ENCODE peak calls at places on chromosomes 16 and 17, in ten cellular contexts. I is stimulated activated CD4-positive, alpha-beta T cell treated with anti-CD3 and anti-CD28 coated beads, Interleukin-1b, Interleukin-23, amount 100 ng/mL, for 1 hour; W is activated effector memory CD4-positive, alpha-beta T cell treated with anti-CD3 and anti-CD28 coated beads, Interleukin-2, amount 50 U/mL, for 16 hours; S is SHP77; C is cardiac fibroblast; G is Caki2; M is aorta; P is heart left ventricle; N is fibroblast of villous mesenchyme; L is upper lobe of right lung. K is an unnamed sample.

GRCh38 chr16:11170696-11171447 is 85.1 kb downstream of the SOCS1 start:
- DNase-seq in G (no peak), L (no peak), S (no peak), W (peak), N (no peak), M (no peak), P (no peak), C (no peak), I (no peak), K (no peak)

GRCh38 chr17:28078443-28079229 is 36.2 kb downstream of the NLK start:
- DNase-seq in S (no peak), C (peak), M (no peak), L (no peak), W (no peak), G (no peak), N (peak), P (no peak), I (no peak), K (no peak)

GRCh38 chr16:10831899-10832886 is 13.6 kb upstream of the TVP23A start:
- DNase-seq in W (no peak), S (no peak), L (peak), N (no peak), M (peak), I (no peak), P (no peak), G (no peak), C (no peak), K (no peak)

GRCh38 chr16:8931864-8932263 is 31.8 kb downstream of the USP7 start:
- DNase-seq in P (no peak), G (peak), N (peak), S (no peak), M (peak), C (peak), W (peak), I (no peak), L (no peak), K (no peak)

GRCh38 chr17:29929544-29930398 is at the start of gene SSH2:
- DNase-seq in C (peak), W (peak), G (peak), P (peak), I (peak), M (peak), S (peak), N (peak), L (peak), K (peak)

GRCh38 chr16:11563493-11564040 is 23.2 kb downstream of the LITAF start:
- DNase-seq in M (peak), C (no peak), W (peak), I (no peak), P (no peak), G (no peak), L (no peak), N (no peak), S (no peak), K (no peak)

GRCh38 chr17:78951967-78952551 is 26.9 kb upstream of the TIMP2 start:
- DNase-seq in G (no peak), W (no peak), M (no peak), S (no peak), I (no peak), L (no peak), P (no peak), N (peak), C (peak), K (no peak)

GRCh38 chr17:40903129-40903847 is 18.2 kb upstream of the KRT20 start:
- DNase-seq in M (no peak), I (no peak), G (peak), S (peak), P (no peak), W (no peak), C (peak), N (peak), L (no peak), K (no peak)

GRCh38 chr17:74467221-74467951 is 952 bp downstream of the CD300A start:
- DNase-seq in P (peak), N (no peak), C (no peak), W (no peak), L (no peak), S (no peak), M (no peak), G (no peak), I (no peak), K (no peak)

GRCh38 chr16:23505180-23505665 is 5.1 kb downstream of the GGA2 start:
- DNase-seq in P (no peak), W (no peak), N (no peak), C (no peak), G (no peak), S (no peak), I (no peak), L (no peak), M (no peak), K (no peak)

GRCh38 chr17:48576479-48577309 is 1.5 kb downstream of the HOXB4 start:
- DNase-seq in G (no peak), N (peak), P (no peak), I (no peak), C (no peak), M (peak), S (no peak), W (no peak), L (no peak), K (no peak)

GRCh38 chr17:31674305-31674704 is 184.7 kb downstream of the COPRS start:
- DNase-seq in L (no peak), P (no peak), N (peak), I (no peak), S (no peak), G (no peak), M (no peak), W (no peak), C (peak), K (no peak)

GRCh38 chr17:8658800-8659199 is 28.3 kb upstream of the MYH10 start:
- DNase-seq in M (no peak), I (no peak), L (no peak), C (no peak), N (no peak), P (no peak), W (no peak), S (no peak), G (no peak), K (no peak)

GRCh38 chr17:21288581-21289017 is 4.1 kb downstream of the MAP2K3 start:
- DNase-seq in I (no peak), C (no peak), G (no peak), N (no peak), W (peak), P (no peak), S (no peak), L (no peak), M (no peak), K (no peak)

GRCh38 chr17:81509048-81509686 is 3.4 kb downstream of the ACTG1 start:
- DNase-seq in C (no peak), N (no peak), W (no peak), P (no peak), S (no peak), M (no peak), L (no peak), I (no peak), G (peak), K (no peak)

GRCh38 chr17:71427801-71428200 is 693.0 kb upstream of the SOX9 start:
- DNase-seq in M (no peak), I (no peak), G (no peak), P (no peak), N (no peak), W (no peak), S (no peak), L (no peak), C (no peak), K (no peak)

GRCh38 chr17:79053251-79053925 is 21.2 kb upstream of the ENGASE start:
- DNase-seq in L (peak), M (peak), I (no peak), N (peak), G (no peak), C (peak), P (no peak), S (no peak), W (peak), K (no peak)

GRCh38 chr16:57469917-57470470 is 7.5 kb downstream of the POLR2C start:
- DNase-seq in I (no peak), M (peak), G (no peak), C (no peak), P (no peak), N (no peak), S (no peak), L (no peak), W (no peak), K (peak)

GRCh38 chr16:54932737-54933254 is 2.1 kb downstream of the IRX5 start:
- DNase-seq in P (no peak), G (peak), I (no peak), S (no peak), L (peak), C (no peak), W (peak), N (no peak), M (no peak), K (no peak)

GRCh38 chr17:28747046-28747691 is 3.4 kb downstream of the TRAF4 start:
- DNase-seq in N (no peak), M (peak), P (no peak), C (no peak), S (peak), W (no peak), I (no peak), L (peak), G (no peak), K (peak)

GRCh38 chr16:24291932-24292331 is 35.8 kb downstream of the CACNG3 start:
- DNase-seq in G (no peak), N (no peak), I (no peak), W (no peak), L (no peak), P (no peak), C (no peak), S (no peak), M (no peak), K (no peak)

GRCh38 chr17:76547183-76547641 is 7.4 kb downstream of the PRCD start:
- DNase-seq in G (peak), M (no peak), L (no peak), W (peak), I (peak), C (peak), S (peak), P (no peak), N (peak), K (no peak)

GRCh38 chr17:78724544-78724943 is 57.5 kb downstream of the CYTH1 start:
- DNase-seq in G (no peak), I (no peak), L (no peak), S (no peak), W (no peak), N (no peak), P (no peak), M (no peak), C (no peak), K (peak)

GRCh38 chr17:66089764-66090163 is 102.2 kb downstream of the CEP112 start:
- DNase-seq in W (no peak), M (no peak), G (no peak), S (no peak), C (no peak), N (no peak), P (no peak), L (no peak), I (no peak), K (no peak)

GRCh38 chr17:12047977-12048376 is 27.3 kb downstream of the MAP2K4 start:
- DNase-seq in I (no peak), L (no peak), C (peak), N (no peak), G (no peak), M (no peak), S (peak), W (no peak), P (no peak), K (no peak)

GRCh38 chr16:8622315-8622656 is 788 bp downstream of the METTL22 start:
- DNase-seq in C (no peak), P (no peak), I (no peak), S (no peak), M (no peak), L (no peak), N (no peak), G (no peak), W (no peak), K (no peak)

GRCh38 chr16:87028481-87029320 is 288.5 kb downstream of the C16orf95 start:
- DNase-seq in N (no peak), G (no peak), P (no peak), I (no peak), L (peak), C (no peak), M (peak), S (no peak), W (peak), K (no peak)

GRCh38 chr17:75847595-75848522 is 3.7 kb upstream of the UNC13D start:
- DNase-seq in W (no peak), G (no peak), L (no peak), M (no peak), C (no peak), S (no peak), N (no peak), P (no peak), I (no peak), K (no peak)

GRCh38 chr17:45355087-45355486 is 38.3 kb upstream of the MAP3K14 start:
- DNase-seq in M (no peak), N (no peak), W (peak), I (no peak), P (no peak), G (no peak), L (peak), S (no peak), C (no peak), K (peak)

GRCh38 chr16:12356622-12357365 is 380.3 kb downstream of the SNX29 start:
- DNase-seq in C (no peak), P (no peak), L (no peak), W (no peak), S (no peak), N (no peak), M (no peak), G (no peak), I (no peak), K (no peak)

GRCh38 chr17:491086-492014 is 138.7 kb upstream of the RPH3AL start:
- DNase-seq in L (peak), G (peak), M (peak), N (peak), I (no peak), C (peak), W (peak), S (no peak), P (peak), K (peak)

GRCh38 chr16:79402356-79402755 is 198.2 kb downstream of the MAF start:
- DNase-seq in M (no peak), C (no peak), S (no peak), L (no peak), I (no peak), P (no peak), W (no peak), N (no peak), G (no peak), K (peak)

GRCh38 chr17:35750526-35751395 is 2.3 kb downstream of the GAS2L2 start:
- DNase-seq in M (no peak), I (no peak), C (no peak), W (no peak), G (no peak), P (no peak), S (no peak), L (no peak), N (no peak), K (no peak)

GRCh38 chr17:63153488-63153887 is 187.5 kb downstream of the TANC2 start:
- DNase-seq in S (no peak), C (no peak), N (no peak), W (no peak), G (no peak), M (no peak), P (no peak), I (no peak), L (no peak), K (no peak)

GRCh38 chr17:69173118-69173517 is 31.4 kb upstream of the ABCA6 start:
- DNase-seq in W (no peak), I (no peak), G (no peak), S (no peak), N (no peak), P (no peak), C (no peak), M (no peak), L (no peak), K (no peak)

GRCh38 chr17:12756786-12757185 is 32.5 kb upstream of the ARHGAP44 start:
- DNase-seq in S (no peak), M (no peak), P (no peak), L (no peak), G (no peak), N (peak), C (peak), W (no peak), I (no peak), K (no peak)

GRCh38 chr17:60151355-60151754 is 1.6 kb downstream of the CA4 start:
- DNase-seq in I (no peak), C (no peak), N (no peak), G (no peak), L (no peak), S (no peak), M (no peak), P (no peak), W (no peak), K (no peak)